ENCODE peak calls at places on chromosomes 16 and 17, in five cellular contexts. U, A, R, F and M are unnamed samples.

GRCh38 chr16:23225634-23226033 is 43.1 kb downstream of the SCNN1G start:
- DNase-seq in A (no peak), R (no peak), F (no peak), U (no peak), M (no peak)

GRCh38 chr16:27313422-27314160 is at the start of gene IL4R:
- DNase-seq in A (no peak), F (peak; percentile 91), R (peak; percentile 80), U (peak; percentile 80), M (peak; percentile 88)

GRCh38 chr17:20009302-20010098 is at the start of gene SPECC1:
- DNase-seq in A (peak; percentile 80), U (peak; percentile 90), R (peak; percentile 86), F (peak; percentile 91), M (peak; percentile 86)

GRCh38 chr17:43169561-43170139 is 1.4 kb upstream of the NBR1 start:
- DNase-seq in R (peak; percentile 66), A (peak; percentile 25), U (peak; percentile 37), F (peak; percentile 71), M (peak; percentile 30)

GRCh38 chr16:83574388-83574787 is 233.4 kb upstream of the HSBP1 start:
- DNase-seq in F (no peak), R (no peak), U (no peak), A (no peak), M (no peak)

GRCh38 chr17:50689956-50690886 is 17.5 kb downstream of the ANKRD40 start:
- DNase-seq in U (no peak), F (peak; percentile 52), A (peak; percentile 58), R (no peak), M (no peak)

GRCh38 chr16:11310997-11311561 is 29.9 kb upstream of the PRM1 start:
- DNase-seq in U (no peak), R (no peak), A (no peak), F (no peak), M (peak; percentile 73)

GRCh38 chr16:66695935-66696668 is 441 bp downstream of the CMTM4 start:
- DNase-seq in R (peak; percentile 62), F (peak; percentile 69), U (peak; percentile 57), A (no peak), M (peak; percentile 2)

GRCh38 chr17:17947966-17948365 is 24.2 kb downstream of the TOM1L2 start:
- DNase-seq in F (no peak), R (no peak), A (no peak), U (no peak), M (no peak)

GRCh38 chr17:67467500-67468481 is 90.7 kb downstream of the PITPNC1 start:
- DNase-seq in A (no peak), U (no peak), R (no peak), F (no peak), M (peak; percentile 9)

GRCh38 chr17:8101721-8102120 is 14.2 kb upstream of the ALOX12B start:
- DNase-seq in F (no peak), U (no peak), R (no peak), A (no peak), M (no peak)

GRCh38 chr16:87295661-87296531 is 21.3 kb downstream of the C16orf95 start:
- DNase-seq in R (no peak), A (no peak), F (no peak), U (no peak), M (no peak)

GRCh38 chr16:29315916-29316517 is 90.5 kb downstream of the NPIPB11 start:
- DNase-seq in A (no peak), R (no peak), U (no peak), F (peak; percentile 49), M (no peak)

GRCh38 chr16:46720619-46721018 is 27.5 kb downstream of the MYLK3 start:
- DNase-seq in F (no peak), A (no peak), U (no peak), R (no peak), M (no peak)

GRCh38 chr16:83948914-83949723 is 3.9 kb upstream of the OSGIN1 start:
- DNase-seq in A (no peak), R (no peak), U (no peak), F (no peak), M (no peak)

GRCh38 chr17:56681561-56682266 is 88.2 kb downstream of the NOG start:
- DNase-seq in U (no peak), R (no peak), A (no peak), F (no peak), M (no peak)